ENCODE peak calls at places on chromosomes 12 and 14, in five cellular contexts. One of them, this sample, is unnamed.

GRCh38 chr14:32469388-32470160 is 140.5 kb downstream of the AKAP6 start:
- DNase-seq in IMR-90: peak; percentile 76
- DNase-seq in A549: peak; percentile 15
- DNase-seq in K562: peak; percentile 7
- DNase-seq in HepG2: peak; percentile 63
- DNase-seq in this sample: peak; percentile 26

GRCh38 chr12:52206309-52207040 is 14.7 kb upstream of the KRT80 start:
- DNase-seq in IMR-90: no peak
- DNase-seq in A549: no peak
- DNase-seq in K562: no peak
- DNase-seq in HepG2: no peak
- DNase-seq in this sample: no peak

GRCh38 chr14:24849471-24849870 is 200.5 kb downstream of the STXBP6 start:
- DNase-seq in IMR-90: peak; percentile 75
- DNase-seq in A549: no peak
- DNase-seq in K562: no peak
- DNase-seq in HepG2: no peak
- DNase-seq in this sample: no peak

GRCh38 chr12:100453953-100454352 is 19.7 kb upstream of the NR1H4 start:
- DNase-seq in IMR-90: no peak
- DNase-seq in A549: no peak
- DNase-seq in K562: no peak
- DNase-seq in HepG2: no peak
- DNase-seq in this sample: no peak

GRCh38 chr12:131793623-131794022 is 34.6 kb upstream of the MMP17 start:
- DNase-seq in IMR-90: peak; percentile 17
- DNase-seq in A549: no peak
- DNase-seq in K562: no peak
- DNase-seq in HepG2: no peak
- DNase-seq in this sample: no peak

GRCh38 chr14:65103150-65103760 is 938 bp upstream of the MAX start:
- DNase-seq in IMR-90: peak; percentile 27
- DNase-seq in A549: peak; percentile 32
- DNase-seq in K562: no peak
- DNase-seq in HepG2: peak; percentile 24
- DNase-seq in this sample: no peak

GRCh38 chr12:76266797-76267196 is 81.4 kb downstream of the BBS10 start:
- DNase-seq in IMR-90: peak; percentile 90
- DNase-seq in A549: no peak
- DNase-seq in K562: no peak
- DNase-seq in HepG2: no peak
- DNase-seq in this sample: no peak

GRCh38 chr12:126772171-126772864 is 1494.7 kb upstream of the TMEM132C start:
- DNase-seq in IMR-90: peak; percentile 2
- DNase-seq in A549: peak; percentile 2
- DNase-seq in K562: peak; percentile 33
- DNase-seq in HepG2: peak; percentile 6
- DNase-seq in this sample: peak; percentile 93

GRCh38 chr14:89296281-89296745 is 120.7 kb downstream of the FOXN3 start:
- DNase-seq in IMR-90: no peak
- DNase-seq in A549: no peak
- DNase-seq in K562: no peak
- DNase-seq in HepG2: no peak
- DNase-seq in this sample: no peak

GRCh38 chr14:85471156-85471555 is 58.8 kb upstream of the FLRT2 start:
- DNase-seq in IMR-90: peak; percentile 57
- DNase-seq in A549: no peak
- DNase-seq in K562: no peak
- DNase-seq in HepG2: no peak
- DNase-seq in this sample: no peak

GRCh38 chr14:60922050-60922449 is 58.8 kb downstream of the TRMT5 start:
- DNase-seq in IMR-90: peak; percentile 62
- DNase-seq in A549: no peak
- DNase-seq in K562: no peak
- DNase-seq in HepG2: no peak
- DNase-seq in this sample: no peak

GRCh38 chr12:116610971-116611541 is 51.9 kb downstream of the MAP1LC3B2 start:
- DNase-seq in IMR-90: no peak
- DNase-seq in A549: no peak
- DNase-seq in K562: peak; percentile 53
- DNase-seq in HepG2: no peak
- DNase-seq in this sample: no peak

GRCh38 chr12:15830538-15830937 is 41.4 kb upstream of the EPS8 start:
- DNase-seq in IMR-90: peak; percentile 82
- DNase-seq in A549: no peak
- DNase-seq in K562: no peak
- DNase-seq in HepG2: no peak
- DNase-seq in this sample: no peak

GRCh38 chr12:22687677-22688076 is 62.7 kb downstream of the ETNK1 start:
- DNase-seq in IMR-90: peak; percentile 77
- DNase-seq in A549: no peak
- DNase-seq in K562: no peak
- DNase-seq in HepG2: no peak
- DNase-seq in this sample: no peak

GRCh38 chr14:71959055-71959454 is 26.8 kb downstream of the RGS6 start:
- DNase-seq in IMR-90: no peak
- DNase-seq in A549: no peak
- DNase-seq in K562: no peak
- DNase-seq in HepG2: no peak
- DNase-seq in this sample: no peak

DNA sequence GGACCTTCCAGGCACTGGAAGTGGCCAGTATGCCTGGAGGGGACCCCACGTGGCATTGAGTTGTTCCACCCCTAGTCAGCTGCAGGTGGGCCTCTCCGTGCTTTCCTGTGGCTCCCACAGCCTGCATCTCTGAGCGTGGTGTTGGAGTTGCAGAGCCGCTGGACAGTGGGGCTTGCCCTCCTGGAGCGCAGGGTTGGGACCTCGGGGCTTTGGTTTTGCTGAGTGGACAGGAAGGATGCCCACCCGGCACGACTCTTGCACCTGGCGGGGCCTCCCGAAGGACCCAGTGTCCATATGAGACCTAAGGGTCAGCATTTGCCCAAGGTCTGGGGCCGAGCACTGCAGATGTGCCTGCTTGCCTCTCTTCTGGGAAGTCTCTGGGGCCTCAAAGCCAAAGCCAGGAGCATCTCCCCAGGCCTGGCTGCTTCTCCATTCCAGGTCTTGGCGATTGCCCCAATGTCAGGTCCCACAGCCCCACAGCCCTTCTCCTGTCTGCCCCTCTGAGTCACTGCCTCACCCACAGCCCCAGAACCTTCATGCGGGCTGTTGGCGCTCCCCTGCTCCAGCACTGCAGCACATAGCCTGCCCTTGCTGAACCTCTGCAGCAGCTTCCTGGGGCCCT is 1.5 kb downstream of the PACS2 start:
- DNase-seq in IMR-90: no peak
- DNase-seq in A549: no peak
- DNase-seq in K562: no peak
- DNase-seq in HepG2: no peak
- DNase-seq in this sample: no peak
- TF ChIP-seq RAD21 in IMR-90: no peak
- TF ChIP-seq RAD21 in A549: no peak
- TF ChIP-seq RAD21 in K562: no peak
- TF ChIP-seq RAD21 in HepG2: no peak
- TF ChIP-seq RAD21 in this sample: no peak

GRCh38 chr12:54526800-54527630 is 22.4 kb upstream of the PDE1B start:
- DNase-seq in IMR-90: peak; percentile 5
- DNase-seq in A549: no peak
- DNase-seq in K562: peak; percentile 76
- DNase-seq in HepG2: peak; percentile 23
- DNase-seq in this sample: peak; percentile 53
- TF ChIP-seq CTCF in IMR-90: peak; percentile 33
- TF ChIP-seq CTCF in A549: peak; percentile 52
- TF ChIP-seq CTCF in K562: peak; percentile 91
- TF ChIP-seq CTCF in HepG2: peak; percentile 63
- TF ChIP-seq CTCF in this sample: peak; percentile 58

GRCh38 chr12:27906658-27907473 is 65.7 kb downstream of the PTHLH start:
- DNase-seq in IMR-90: peak; percentile 66
- DNase-seq in A549: no peak
- DNase-seq in K562: no peak
- DNase-seq in HepG2: no peak
- DNase-seq in this sample: no peak
- TF ChIP-seq RAD21 in IMR-90: no peak
- TF ChIP-seq RAD21 in A549: no peak
- TF ChIP-seq RAD21 in K562: no peak
- TF ChIP-seq RAD21 in HepG2: no peak
- TF ChIP-seq RAD21 in this sample: no peak

GRCh38 chr12:28993720-28994119 is 155.4 kb upstream of the FAR2 start:
- DNase-seq in IMR-90: no peak
- DNase-seq in A549: no peak
- DNase-seq in K562: no peak
- DNase-seq in HepG2: no peak
- DNase-seq in this sample: no peak

GRCh38 chr12:28996688-28997087 is 152.4 kb upstream of the FAR2 start:
- DNase-seq in IMR-90: no peak
- DNase-seq in A549: no peak
- DNase-seq in K562: no peak
- DNase-seq in HepG2: no peak
- DNase-seq in this sample: no peak

GRCh38 chr12:29004066-29004935 is 144.8 kb upstream of the FAR2 start:
- DNase-seq in IMR-90: no peak
- DNase-seq in A549: no peak
- DNase-seq in K562: no peak
- DNase-seq in HepG2: no peak
- DNase-seq in this sample: no peak

DNA sequence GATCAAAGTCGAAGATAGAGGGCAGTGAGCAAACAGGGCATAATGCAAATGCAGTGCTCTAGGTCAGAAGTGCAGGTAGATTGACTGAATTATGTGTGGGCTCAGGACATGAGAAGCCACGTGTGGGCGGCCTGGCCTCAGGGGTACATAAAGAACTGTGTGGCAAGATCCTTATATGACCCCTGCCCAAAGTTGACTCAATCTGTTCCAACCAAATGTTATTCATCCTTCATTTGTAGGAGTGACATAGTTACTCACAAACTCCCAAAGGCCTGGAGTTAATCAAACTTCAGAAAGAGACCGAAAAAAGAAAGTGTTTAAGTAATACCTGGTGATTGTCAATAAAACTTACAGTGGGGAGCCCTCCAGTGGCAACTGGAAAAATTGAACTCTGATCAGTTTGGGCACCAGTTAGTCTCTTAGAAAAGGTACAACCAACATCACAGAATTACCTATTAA is 150.4 kb upstream of the FAR2 start:
- DNase-seq in IMR-90: peak; percentile 56
- DNase-seq in A549: peak; percentile 10
- DNase-seq in K562: no peak
- DNase-seq in HepG2: peak; percentile 3
- DNase-seq in this sample: no peak
- TF ChIP-seq CTCF in IMR-90: peak; percentile 61
- TF ChIP-seq CTCF in A549: peak; percentile 45
- TF ChIP-seq CTCF in K562: peak; percentile 37
- TF ChIP-seq CTCF in HepG2: peak; percentile 45
- TF ChIP-seq CTCF in this sample: peak; percentile 70